ENCODE peak calls at places on chromosomes 2 and 18, in seven cellular contexts. E, J, L, S, W, Q and N are unnamed samples.

GRCh38 chr2:110679865-110680264 is 2.0 kb upstream of the BUB1 start:
- DNase-seq in E (no peak), J (no peak), L (peak; percentile 4), S (no peak), W (no peak), Q (no peak), N (no peak)

GRCh38 chr18:69774831-69775230 is 172.8 kb downstream of the CD226 start:
- DNase-seq in E (peak; percentile 28), J (no peak), L (no peak), S (no peak), W (no peak), Q (no peak), N (no peak)

GRCh38 chr2:239600650-239601049 is 199.8 kb upstream of the HDAC4 start:
- DNase-seq in E (no peak), J (no peak), L (no peak), S (no peak), W (no peak), Q (no peak), N (no peak)

GRCh38 chr18:22560283-22560627 is 142.5 kb upstream of the CTAGE1 start:
- DNase-seq in E (no peak), J (no peak), L (no peak), S (no peak), W (no peak), Q (no peak), N (no peak)

GRCh38 chr2:120934221-120934639 is 198.6 kb downstream of the GLI2 start:
- DNase-seq in E (peak; percentile 43), J (no peak), L (no peak), S (no peak), W (no peak), Q (no peak), N (no peak)

GRCh38 chr2:160254363-160254762 is 54.3 kb upstream of the ITGB6 start:
- DNase-seq in E (no peak), J (no peak), L (no peak), S (no peak), W (no peak), Q (no peak), N (no peak)

GRCh38 chr2:105358593-105358992 is 21.3 kb downstream of the C2orf49 start:
- DNase-seq in E (no peak), J (no peak), L (no peak), S (no peak), W (no peak), Q (no peak), N (no peak)

GRCh38 chr2:86393521-86394490 is 47.4 kb upstream of the KDM3A start:
- DNase-seq in E (peak; percentile 44), J (peak; percentile 12), L (peak; percentile 34), S (no peak), W (peak; percentile 85), Q (no peak), N (peak; percentile 65)

GRCh38 chr18:63752661-63753060 is 22.6 kb upstream of the SERPINB7 start:
- DNase-seq in E (no peak), J (no peak), L (no peak), S (no peak), W (no peak), Q (no peak), N (no peak)

GRCh38 chr2:152370783-152371182 is 35.8 kb downstream of the FMNL2 start:
- DNase-seq in E (no peak), J (no peak), L (no peak), S (no peak), W (no peak), Q (no peak), N (no peak)

GRCh38 chr2:218270721-218271486 is 585 bp downstream of the PNKD start:
- DNase-seq in E (peak; percentile 66), J (no peak), L (peak; percentile 26), S (peak; percentile 48), W (peak; percentile 37), Q (no peak), N (peak; percentile 52)

GRCh38 chr2:36613801-36614200 is 15.8 kb upstream of the FEZ2 start:
- DNase-seq in E (no peak), J (no peak), L (no peak), S (no peak), W (no peak), Q (no peak), N (no peak)

GRCh38 chr2:113225505-113226259 is 51.9 kb downstream of the PSD4 start:
- DNase-seq in E (peak; percentile 49), J (no peak), L (no peak), S (peak; percentile 83), W (no peak), Q (peak; percentile 57), N (peak; percentile 73)

GRCh38 chr2:128593518-128594272 is 275.0 kb upstream of the HS6ST1 start:
- DNase-seq in E (no peak), J (no peak), L (no peak), S (no peak), W (no peak), Q (no peak), N (peak; percentile 53)

GRCh38 chr18:55402731-55403405 is 185.1 kb downstream of the TCF4 start:
- DNase-seq in E (peak; percentile 63), J (no peak), L (no peak), S (no peak), W (no peak), Q (no peak), N (no peak)

GRCh38 chr2:125516496-125517109 is 1139.4 kb upstream of the GYPC start:
- DNase-seq in E (peak; percentile 21), J (no peak), L (peak; percentile 55), S (peak; percentile 69), W (peak; percentile 38), Q (peak; percentile 19), N (peak; percentile 37)

GRCh38 chr2:164671664-164672396 is 50.5 kb upstream of the GRB14 start:
- DNase-seq in E (peak; percentile 40), J (no peak), L (no peak), S (no peak), W (no peak), Q (no peak), N (no peak)

GRCh38 chr2:194550702-194551101 is 1106.3 kb upstream of the SLC39A10 start:
- DNase-seq in E (no peak), J (no peak), L (no peak), S (no peak), W (peak; percentile 19), Q (no peak), N (no peak)

GRCh38 chr18:59820663-59821062 is 79.1 kb upstream of the PMAIP1 start:
- DNase-seq in E (peak; percentile 82), J (no peak), L (no peak), S (no peak), W (no peak), Q (no peak), N (no peak)

GRCh38 chr2:240410808-240411207 is 24.7 kb upstream of the GPC1 start:
- DNase-seq in E (no peak), J (no peak), L (no peak), S (no peak), W (no peak), Q (no peak), N (no peak)

GRCh38 chr18:73681912-73682311 is 465.7 kb downstream of the FBXO15 start:
- DNase-seq in E (no peak), J (no peak), L (no peak), S (no peak), W (no peak), Q (no peak), N (no peak)

GRCh38 chr2:219344756-219345458 is 12.4 kb upstream of the RESP18 start:
- DNase-seq in E (peak; percentile 19), J (no peak), L (no peak), S (no peak), W (peak; percentile 18), Q (no peak), N (peak; percentile 40)

GRCh38 chr2:231545105-231545902 is 15.1 kb upstream of the NMUR1 start:
- DNase-seq in E (no peak), J (no peak), L (peak; percentile 91), S (no peak), W (peak; percentile 67), Q (no peak), N (no peak)

GRCh38 chr18:10519366-10519765 is 6.5 kb upstream of the NAPG start:
- DNase-seq in E (peak; percentile 41), J (no peak), L (no peak), S (no peak), W (no peak), Q (no peak), N (no peak)

GRCh38 chr2:109676346-109676897 is 62.3 kb downstream of the SOWAHC start:
- DNase-seq in E (peak; percentile 24), J (no peak), L (no peak), S (no peak), W (no peak), Q (no peak), N (no peak)
- H3K9me2 ChIP-seq in E (no peaks in the 10 kb centered on the region), J (no peaks in the 10 kb centered on the region), L (no peaks in the 10 kb centered on the region), S (no peaks in the 10 kb centered on the region), W (no peaks in the 10 kb centered on the region), Q (no peaks in the 10 kb centered on the region), N (no peaks in the 10 kb centered on the region)

GRCh38 chr2:191365089-191365488 is 119.9 kb downstream of the MYO1B start:
- DNase-seq in E (no peak), J (no peak), L (no peak), S (no peak), W (no peak), Q (no peak), N (no peak)
- H3K9me2 ChIP-seq in E (no peaks in the 10 kb centered on the region), J (no peaks in the 10 kb centered on the region), L (no peaks in the 10 kb centered on the region), S (no peaks in the 10 kb centered on the region), W (no peaks in the 10 kb centered on the region), Q (no peaks in the 10 kb centered on the region), N (no peaks in the 10 kb centered on the region)

DNA sequence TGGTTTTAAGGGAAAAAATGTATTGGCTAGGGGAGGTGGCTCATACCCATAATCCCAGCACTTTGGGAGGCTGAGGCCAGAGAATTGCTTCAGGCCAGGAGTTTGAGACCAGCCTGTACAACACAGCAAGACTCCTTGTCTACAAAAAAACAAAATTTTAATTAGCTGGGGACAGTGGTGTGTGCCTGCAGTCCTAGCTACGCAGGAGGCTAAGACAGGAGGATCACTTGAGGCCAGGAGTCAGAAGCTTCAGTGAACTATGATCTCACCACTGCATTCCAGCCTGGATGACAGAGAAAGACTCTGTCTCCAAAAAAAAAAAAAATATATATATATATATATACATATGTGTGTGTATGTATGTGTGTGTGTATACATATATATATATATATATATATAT is 18.5 kb downstream of the CCDC88A start:
- DNase-seq in E (peak; percentile 15), J (no peak), L (no peak), S (no peak), W (no peak), Q (no peak), N (no peak)
- H3K9me2 ChIP-seq in E (no peaks in the 10 kb centered on the region), J (no peaks in the 10 kb centered on the region), L (no peaks in the 10 kb centered on the region), S (no peaks in the 10 kb centered on the region), W (no peaks in the 10 kb centered on the region), Q (no peaks in the 10 kb centered on the region), N (no peaks in the 10 kb centered on the region)

DNA sequence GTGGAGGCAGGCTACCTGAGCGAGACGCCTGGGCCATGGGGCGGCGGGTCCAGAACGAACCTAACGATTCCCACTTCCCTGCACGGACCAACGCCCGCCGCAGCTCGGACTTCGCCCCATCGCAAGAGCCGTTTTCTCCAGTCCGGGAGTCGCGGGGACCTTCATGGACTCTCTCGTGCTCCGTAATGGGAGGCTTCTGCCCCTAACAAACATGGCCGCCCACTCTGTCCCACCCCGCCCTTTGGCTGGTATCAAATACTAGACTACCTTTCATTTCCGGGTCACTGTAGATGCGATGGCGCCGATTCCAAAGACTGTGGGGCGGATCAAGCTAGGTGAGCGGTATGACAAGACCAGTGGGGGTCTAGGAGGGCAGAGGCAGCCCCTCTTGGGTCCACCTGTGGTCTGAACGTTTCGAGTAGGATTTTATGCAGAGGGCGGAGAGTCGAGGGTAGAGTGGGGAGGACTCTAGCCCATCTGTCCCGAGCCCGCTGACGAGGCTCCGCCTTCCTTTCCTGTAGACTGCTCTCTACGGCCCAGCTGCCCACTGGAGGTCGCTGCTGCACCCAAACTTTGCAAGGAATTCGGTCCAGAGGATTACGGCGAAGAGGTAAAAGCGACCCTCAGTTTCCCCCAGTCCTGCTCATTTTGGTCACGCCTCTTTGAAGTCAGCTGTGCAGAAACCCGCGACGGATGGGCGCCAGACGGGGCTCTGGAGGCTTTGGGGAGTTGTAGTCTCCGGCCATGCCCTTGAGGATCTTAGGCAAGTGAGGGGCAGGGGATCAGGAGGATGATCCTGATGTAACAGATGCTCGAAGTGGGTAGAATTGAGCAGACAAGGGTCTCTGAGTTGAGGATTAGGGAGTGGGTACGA is at the start of the genes CCDC142 and TTC31:
- DNase-seq in E (peak; percentile 98), J (peak; percentile 91), L (peak; percentile 93), S (peak; percentile 99), W (peak; percentile 94), Q (peak; percentile 93), N (peak; percentile 97)
- H3K9me2 ChIP-seq in E (no peaks in the 10 kb centered on the region), J (no peaks in the 10 kb centered on the region), L (no peaks in the 10 kb centered on the region), S (no peaks in the 10 kb centered on the region), W (no peaks in the 10 kb centered on the region), Q (no peaks in the 10 kb centered on the region), N (no peaks in the 10 kb centered on the region)